ENCODE peak calls at places on chromosome 14, in five cellular contexts. N is H9, Y is A549, X is heart right ventricle, Z is mammary epithelial cell. K is an unnamed sample. For H3K4me1, the result is how much of the 10 kb centered on the place peaks cover.

GRCh38 chr14:66464261-66464660 is 21.9 kb upstream of the CCDC196 start:
- DNase-seq in Z (no peak), X (no peak), Y (no peak), N (no peak), K (no peak)

GRCh38 chr14:69631509-69631908 is 20.1 kb downstream of the SUSD6 start:
- DNase-seq in Z (no peak), N (no peak), Y (no peak), X (no peak), K (no peak)

GRCh38 chr14:79564371-79564770 is 646.9 kb downstream of the DIO2 start:
- DNase-seq in Z (no peak), X (no peak), N (no peak), Y (no peak), K (no peak)

GRCh38 chr14:37223947-37224474 is 26.3 kb downstream of the MIPOL1 start:
- DNase-seq in Z (peak), X (no peak), Y (no peak), N (no peak), K (no peak)

GRCh38 chr14:53432378-53432802 is 279.3 kb upstream of the DDHD1 start:
- DNase-seq in X (no peak), Z (peak), N (peak), Y (peak), K (no peak)

GRCh38 chr14:55302367-55302766 is 31.1 kb downstream of the FBXO34 start:
- DNase-seq in Y (no peak), N (no peak), Z (no peak), X (no peak), K (no peak)

GRCh38 chr14:51479584-51480305 is 172.0 kb upstream of the FRMD6 start:
- DNase-seq in Z (no peak), X (peak), Y (no peak), N (no peak), K (peak)

GRCh38 chr14:93046696-93047050 is 69.1 kb downstream of the ITPK1 start:
- DNase-seq in Z (no peak), Y (no peak), N (no peak), X (no peak), K (peak)

GRCh38 chr14:53478174-53478573 is 325.1 kb upstream of the DDHD1 start:
- DNase-seq in Z (no peak), Y (no peak), X (no peak), N (no peak), K (no peak)

GRCh38 chr14:105201156-105201927 is 20.2 kb upstream of the NUDT14 start:
- DNase-seq in X (no peak), Y (no peak), Z (no peak), N (no peak), K (no peak)
- H3K4me1 ChIP-seq in X (half or more), Y (under half), Z (under half), N (under half), K (under half)

GRCh38 chr14:99136401-99136800 is 135.6 kb downstream of the BCL11B start:
- DNase-seq in X (no peak), N (peak), Y (no peak), Z (no peak), K (no peak)
- H3K27ac ChIP-seq in X (no peak), N (no peak), Y (no peak), Z (no peak), K (no peak)

DNA sequence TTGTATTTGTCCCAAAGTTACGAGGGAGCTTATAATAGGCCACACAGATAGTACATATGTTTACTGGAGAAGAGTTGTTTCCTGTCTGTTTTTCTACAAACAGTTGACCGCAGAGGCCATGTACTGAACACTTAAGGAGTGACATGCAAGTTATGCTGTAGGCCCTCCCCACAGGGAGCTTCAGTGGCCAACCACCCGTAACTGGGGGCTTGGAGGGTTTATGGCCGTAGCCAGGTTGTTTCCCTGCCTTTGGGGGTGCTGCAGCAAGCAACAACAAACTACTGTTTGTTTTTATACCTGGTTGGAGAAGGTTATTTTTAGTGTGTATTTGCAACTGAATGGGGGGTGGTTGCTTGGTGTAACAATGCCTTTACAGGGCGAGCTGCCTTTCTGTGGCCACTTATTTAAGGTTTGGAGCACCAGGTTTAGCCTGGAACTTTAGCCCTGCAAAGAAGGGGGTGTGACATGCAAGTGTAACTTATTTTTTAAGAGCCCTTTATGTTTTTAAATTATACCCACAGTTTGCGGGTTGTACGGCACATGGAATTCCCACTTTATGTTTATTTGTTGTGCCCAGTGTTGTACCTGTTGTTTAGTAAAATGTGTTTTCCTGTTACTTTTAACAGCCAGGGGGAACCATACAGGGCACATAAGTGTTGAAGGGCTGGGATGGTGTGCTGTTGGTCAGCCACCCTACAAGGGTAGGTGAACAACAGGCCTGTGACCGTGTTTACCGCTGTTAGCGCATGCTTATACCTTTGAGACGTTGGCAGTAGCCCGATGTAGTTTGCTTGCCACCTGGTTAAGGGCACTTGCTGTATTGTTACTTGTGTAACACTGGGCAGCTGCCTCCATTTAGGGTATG is 29.9 kb upstream of the G2E3 start:
- DNase-seq in N (no peak), X (no peak), Y (no peak), Z (no peak), K (no peak)
- H3K4me1 ChIP-seq in N (under half), X (under half), Y (under half), Z (under half), K (under half)

GRCh38 chr14:91330846-91331245 is 86.3 kb upstream of the GPR68 start:
- DNase-seq in X (no peak), Y (no peak), Z (no peak), N (no peak), K (no peak)
- H3K27ac ChIP-seq in X (no peak), Y (no peak), Z (no peak), N (no peak), K (no peak)

K was measured in heart left ventricle.